ENCODE peak calls at places on chromosomes 2 and 18, in six cellular contexts. One of them, this sample, is unnamed.

GRCh38 chr2:51490576-51491234 is 458.8 kb upstream of the NRXN1 start:
- DNase-seq in cardiac muscle cell: no peak
- DNase-seq in testis: no peak
- DNase-seq in Peyer's patch: no peak
- DNase-seq in H1: no peak
- DNase-seq in upper lobe of right lung: no peak
- DNase-seq in this sample: no peak

GRCh38 chr2:234986866-234987720 is 35.3 kb downstream of the SH3BP4 start:
- DNase-seq in cardiac muscle cell: no peak
- DNase-seq in testis: no peak
- DNase-seq in Peyer's patch: no peak
- DNase-seq in H1: no peak
- DNase-seq in upper lobe of right lung: no peak
- DNase-seq in this sample: no peak

GRCh38 chr2:41966920-41967319 is 80.9 kb upstream of the PKDCC start:
- DNase-seq in cardiac muscle cell: no peak
- DNase-seq in testis: peak; percentile 18
- DNase-seq in Peyer's patch: no peak
- DNase-seq in H1: no peak
- DNase-seq in upper lobe of right lung: no peak
- DNase-seq in this sample: no peak

GRCh38 chr2:174587607-174588006 is 10.0 kb downstream of the WIPF1 start:
- DNase-seq in cardiac muscle cell: no peak
- DNase-seq in testis: no peak
- DNase-seq in Peyer's patch: no peak
- DNase-seq in H1: no peak
- DNase-seq in upper lobe of right lung: no peak
- DNase-seq in this sample: no peak

GRCh38 chr2:217837530-217837929 is 165.3 kb downstream of the TNS1 start:
- DNase-seq in cardiac muscle cell: no peak
- DNase-seq in testis: no peak
- DNase-seq in Peyer's patch: no peak
- DNase-seq in H1: no peak
- DNase-seq in upper lobe of right lung: no peak
- DNase-seq in this sample: no peak

GRCh38 chr2:24652265-24653232 is 140.6 kb downstream of the PTRHD1 start:
- DNase-seq in cardiac muscle cell: no peak
- DNase-seq in testis: no peak
- DNase-seq in Peyer's patch: no peak
- DNase-seq in H1: no peak
- DNase-seq in upper lobe of right lung: no peak
- DNase-seq in this sample: no peak

GRCh38 chr2:85266424-85267041 is 61.3 kb downstream of the TGOLN2 start:
- DNase-seq in cardiac muscle cell: peak; percentile 61
- DNase-seq in testis: peak; percentile 80
- DNase-seq in Peyer's patch: peak; percentile 50
- DNase-seq in H1: peak; percentile 91
- DNase-seq in upper lobe of right lung: peak; percentile 84
- DNase-seq in this sample: peak; percentile 57

GRCh38 chr2:74577448-74577847 is 22.9 kb downstream of the DOK1 start:
- DNase-seq in cardiac muscle cell: no peak
- DNase-seq in testis: no peak
- DNase-seq in Peyer's patch: no peak
- DNase-seq in H1: no peak
- DNase-seq in upper lobe of right lung: no peak
- DNase-seq in this sample: no peak

GRCh38 chr2:156037472-156037871 is 295.0 kb downstream of the NR4A2 start:
- DNase-seq in cardiac muscle cell: no peak
- DNase-seq in testis: no peak
- DNase-seq in Peyer's patch: no peak
- DNase-seq in H1: no peak
- DNase-seq in upper lobe of right lung: no peak
- DNase-seq in this sample: no peak

GRCh38 chr2:12109363-12110017 is 363.1 kb downstream of the LPIN1 start:
- DNase-seq in cardiac muscle cell: no peak
- DNase-seq in testis: no peak
- DNase-seq in Peyer's patch: no peak
- DNase-seq in H1: no peak
- DNase-seq in upper lobe of right lung: no peak
- DNase-seq in this sample: no peak

GRCh38 chr2:174198846-174199564 is 49.3 kb downstream of the OLA1 start:
- DNase-seq in cardiac muscle cell: no peak
- DNase-seq in testis: no peak
- DNase-seq in Peyer's patch: no peak
- DNase-seq in H1: no peak
- DNase-seq in upper lobe of right lung: no peak
- DNase-seq in this sample: no peak

GRCh38 chr2:10063566-10063965 is 16.6 kb downstream of the CYS1 start:
- DNase-seq in cardiac muscle cell: no peak
- DNase-seq in testis: no peak
- DNase-seq in Peyer's patch: no peak
- DNase-seq in H1: no peak
- DNase-seq in upper lobe of right lung: no peak
- DNase-seq in this sample: no peak

GRCh38 chr18:58314284-58314683 is 270.3 kb downstream of the NEDD4L start:
- DNase-seq in cardiac muscle cell: no peak
- DNase-seq in testis: peak; percentile 72
- DNase-seq in Peyer's patch: no peak
- DNase-seq in H1: no peak
- DNase-seq in upper lobe of right lung: no peak
- DNase-seq in this sample: no peak

GRCh38 chr2:88450925-88451575 is 1.4 kb downstream of the FOXI3 start:
- DNase-seq in cardiac muscle cell: no peak
- DNase-seq in testis: no peak
- DNase-seq in Peyer's patch: no peak
- DNase-seq in H1: no peak
- DNase-seq in upper lobe of right lung: peak; percentile 15
- DNase-seq in this sample: no peak

GRCh38 chr2:62381672-62382071 is 124.3 kb downstream of the TMEM17 start:
- DNase-seq in cardiac muscle cell: no peak
- DNase-seq in testis: no peak
- DNase-seq in Peyer's patch: no peak
- DNase-seq in H1: no peak
- DNase-seq in upper lobe of right lung: no peak
- DNase-seq in this sample: no peak

GRCh38 chr18:79556829-79557585 is 122.6 kb upstream of the CTDP1 start:
- DNase-seq in cardiac muscle cell: no peak
- DNase-seq in testis: no peak
- DNase-seq in Peyer's patch: no peak
- DNase-seq in H1: no peak
- DNase-seq in upper lobe of right lung: peak; percentile 48
- DNase-seq in this sample: no peak

GRCh38 chr2:37287966-37288365 is 36.7 kb downstream of the PRKD3 start:
- DNase-seq in cardiac muscle cell: no peak
- DNase-seq in testis: no peak
- DNase-seq in Peyer's patch: no peak
- DNase-seq in H1: no peak
- DNase-seq in upper lobe of right lung: no peak
- DNase-seq in this sample: no peak

GRCh38 chr2:23549051-23549450 is 164.1 kb downstream of the KLHL29 start:
- DNase-seq in cardiac muscle cell: peak; percentile 11
- DNase-seq in testis: peak; percentile 61
- DNase-seq in Peyer's patch: no peak
- DNase-seq in H1: no peak
- DNase-seq in upper lobe of right lung: no peak
- DNase-seq in this sample: no peak

GRCh38 chr18:55316615-55317184 is 271.3 kb downstream of the TCF4 start:
- DNase-seq in cardiac muscle cell: no peak
- DNase-seq in testis: no peak
- DNase-seq in Peyer's patch: no peak
- DNase-seq in H1: no peak
- DNase-seq in upper lobe of right lung: no peak
- DNase-seq in this sample: no peak

GRCh38 chr2:24620936-24621335 is 129.9 kb downstream of the NCOA1 start:
- DNase-seq in cardiac muscle cell: no peak
- DNase-seq in testis: peak; percentile 50
- DNase-seq in Peyer's patch: no peak
- DNase-seq in H1: no peak
- DNase-seq in upper lobe of right lung: no peak
- DNase-seq in this sample: no peak

GRCh38 chr2:84285056-84285747 is 173.9 kb downstream of the SUCLG1 start:
- DNase-seq in cardiac muscle cell: no peak
- DNase-seq in testis: no peak
- DNase-seq in Peyer's patch: no peak
- DNase-seq in H1: no peak
- DNase-seq in upper lobe of right lung: no peak
- DNase-seq in this sample: no peak

GRCh38 chr2:19128148-19128547 is 230.3 kb downstream of the OSR1 start:
- DNase-seq in cardiac muscle cell: no peak
- DNase-seq in testis: no peak
- DNase-seq in Peyer's patch: no peak
- DNase-seq in H1: no peak
- DNase-seq in upper lobe of right lung: no peak
- DNase-seq in this sample: no peak

GRCh38 chr2:223993634-223994232 is 36.5 kb downstream of the MRPL44 start:
- DNase-seq in cardiac muscle cell: peak; percentile 78
- DNase-seq in testis: peak; percentile 90
- DNase-seq in Peyer's patch: peak; percentile 70
- DNase-seq in H1: peak; percentile 68
- DNase-seq in upper lobe of right lung: no peak
- DNase-seq in this sample: peak; percentile 39

GRCh38 chr2:101560780-101561315 is 85.9 kb upstream of the RFX8 start:
- DNase-seq in cardiac muscle cell: no peak
- DNase-seq in testis: no peak
- DNase-seq in Peyer's patch: no peak
- DNase-seq in H1: no peak
- DNase-seq in upper lobe of right lung: no peak
- DNase-seq in this sample: no peak

GRCh38 chr18:24534271-24534670 is 73.8 kb downstream of the HRH4 start:
- DNase-seq in cardiac muscle cell: no peak
- DNase-seq in testis: no peak
- DNase-seq in Peyer's patch: no peak
- DNase-seq in H1: no peak
- DNase-seq in upper lobe of right lung: no peak
- DNase-seq in this sample: no peak

GRCh38 chr2:8203354-8203753 is 478.5 kb upstream of the ID2 start:
- DNase-seq in cardiac muscle cell: no peak
- DNase-seq in testis: peak; percentile 19
- DNase-seq in Peyer's patch: no peak
- DNase-seq in H1: no peak
- DNase-seq in upper lobe of right lung: no peak
- DNase-seq in this sample: no peak

GRCh38 chr2:161952722-161953322 is 121.2 kb downstream of the DPP4 start:
- DNase-seq in cardiac muscle cell: no peak
- DNase-seq in testis: no peak
- DNase-seq in Peyer's patch: no peak
- DNase-seq in H1: no peak
- DNase-seq in upper lobe of right lung: no peak
- DNase-seq in this sample: no peak

GRCh38 chr2:141906673-141907072 is 224.1 kb downstream of the LRP1B start:
- DNase-seq in cardiac muscle cell: no peak
- DNase-seq in testis: no peak
- DNase-seq in Peyer's patch: no peak
- DNase-seq in H1: no peak
- DNase-seq in upper lobe of right lung: no peak
- DNase-seq in this sample: no peak

GRCh38 chr2:141911485-141912066 is 219.2 kb downstream of the LRP1B start:
- DNase-seq in cardiac muscle cell: peak; percentile 69
- DNase-seq in testis: peak; percentile 32
- DNase-seq in Peyer's patch: no peak
- DNase-seq in H1: peak; percentile 57
- DNase-seq in upper lobe of right lung: no peak
- DNase-seq in this sample: no peak
- TF ChIP-seq CTCF in cardiac muscle cell: peak; percentile 34
- TF ChIP-seq CTCF in testis: peak; percentile 17
- TF ChIP-seq CTCF in Peyer's patch: no peak
- TF ChIP-seq CTCF in H1: no peak
- TF ChIP-seq CTCF in upper lobe of right lung: peak; percentile 31
- TF ChIP-seq CTCF in this sample: no peak

GRCh38 chr2:14363137-14363536 is 269.4 kb upstream of the LRATD1 start:
- DNase-seq in cardiac muscle cell: no peak
- DNase-seq in testis: no peak
- DNase-seq in Peyer's patch: no peak
- DNase-seq in H1: no peak
- DNase-seq in upper lobe of right lung: no peak
- DNase-seq in this sample: no peak

GRCh38 chr2:14354231-14354630 is 278.3 kb upstream of the LRATD1 start:
- DNase-seq in cardiac muscle cell: no peak
- DNase-seq in testis: no peak
- DNase-seq in Peyer's patch: no peak
- DNase-seq in H1: no peak
- DNase-seq in upper lobe of right lung: no peak
- DNase-seq in this sample: no peak

GRCh38 chr2:14355102-14355501 is 277.4 kb upstream of the LRATD1 start:
- DNase-seq in cardiac muscle cell: no peak
- DNase-seq in testis: no peak
- DNase-seq in Peyer's patch: no peak
- DNase-seq in H1: no peak
- DNase-seq in upper lobe of right lung: no peak
- DNase-seq in this sample: no peak

GRCh38 chr2:14363976-14364375 is 268.5 kb upstream of the LRATD1 start:
- DNase-seq in cardiac muscle cell: no peak
- DNase-seq in testis: no peak
- DNase-seq in Peyer's patch: no peak
- DNase-seq in H1: no peak
- DNase-seq in upper lobe of right lung: no peak
- DNase-seq in this sample: no peak

GRCh38 chr2:14358774-14359173 is 273.7 kb upstream of the LRATD1 start:
- DNase-seq in cardiac muscle cell: no peak
- DNase-seq in testis: no peak
- DNase-seq in Peyer's patch: no peak
- DNase-seq in H1: no peak
- DNase-seq in upper lobe of right lung: no peak
- DNase-seq in this sample: no peak
- H3K9me3 ChIP-seq in cardiac muscle cell: no peaks in the 10 kb centered on the region
- H3K9me3 ChIP-seq in testis: no peaks in the 10 kb centered on the region
- H3K9me3 ChIP-seq in Peyer's patch: no peaks in the 10 kb centered on the region
- H3K9me3 ChIP-seq in H1: no peaks in the 10 kb centered on the region
- H3K9me3 ChIP-seq in upper lobe of right lung: no peaks in the 10 kb centered on the region
- H3K9me3 ChIP-seq in this sample: no peaks in the 10 kb centered on the region

GRCh38 chr2:81467096-81467495 is 1162.5 kb upstream of the LRRTM1 start:
- DNase-seq in cardiac muscle cell: no peak
- DNase-seq in testis: peak; percentile 38
- DNase-seq in Peyer's patch: no peak
- DNase-seq in H1: no peak
- DNase-seq in upper lobe of right lung: peak; percentile 51
- DNase-seq in this sample: no peak
- TF ChIP-seq CTCF in cardiac muscle cell: no peak
- TF ChIP-seq CTCF in testis: no peak
- TF ChIP-seq CTCF in Peyer's patch: no peak
- TF ChIP-seq CTCF in H1: no peak
- TF ChIP-seq CTCF in upper lobe of right lung: no peak
- TF ChIP-seq CTCF in this sample: no peak

DNA sequence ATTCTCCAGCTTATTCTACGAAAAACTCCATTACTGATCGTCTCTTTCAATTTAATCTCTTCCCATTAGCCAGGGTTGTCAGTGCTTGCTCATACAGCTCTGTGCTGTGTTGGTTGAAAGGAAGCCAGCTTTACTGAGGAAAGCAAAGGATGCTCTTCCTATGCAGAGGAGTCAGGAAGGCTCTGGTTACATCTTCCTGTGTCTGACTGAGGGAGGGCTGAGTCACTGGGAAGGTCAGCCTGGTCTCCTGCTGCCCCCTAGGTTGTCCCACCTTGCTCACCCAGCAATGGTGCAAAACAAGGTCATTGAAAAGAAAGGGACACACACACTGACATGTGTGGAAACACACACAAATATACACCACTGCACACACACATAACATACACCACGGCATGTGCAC is 975.6 kb downstream of the DCDC2C start:
- DNase-seq in cardiac muscle cell: no peak
- DNase-seq in testis: no peak
- DNase-seq in Peyer's patch: no peak
- DNase-seq in H1: no peak
- DNase-seq in upper lobe of right lung: no peak
- DNase-seq in this sample: no peak
- H3K9me3 ChIP-seq in cardiac muscle cell: no peaks in the 10 kb centered on the region
- H3K9me3 ChIP-seq in testis: no peaks in the 10 kb centered on the region
- H3K9me3 ChIP-seq in Peyer's patch: no peaks in the 10 kb centered on the region
- H3K9me3 ChIP-seq in H1: no peaks in the 10 kb centered on the region
- H3K9me3 ChIP-seq in upper lobe of right lung: no peaks in the 10 kb centered on the region
- H3K9me3 ChIP-seq in this sample: no peaks in the 10 kb centered on the region

GRCh38 chr2:215870986-215871385 is 142.4 kb downstream of the MREG start:
- DNase-seq in cardiac muscle cell: no peak
- DNase-seq in testis: no peak
- DNase-seq in Peyer's patch: no peak
- DNase-seq in H1: peak; percentile 67
- DNase-seq in upper lobe of right lung: no peak
- DNase-seq in this sample: no peak
- TF ChIP-seq CTCF in cardiac muscle cell: peak; percentile 37
- TF ChIP-seq CTCF in testis: no peak
- TF ChIP-seq CTCF in Peyer's patch: no peak
- TF ChIP-seq CTCF in H1: peak; percentile 70
- TF ChIP-seq CTCF in upper lobe of right lung: peak; percentile 22
- TF ChIP-seq CTCF in this sample: no peak

This sample was measured in CD4-positive, alpha-beta T cell.